ENCODE peak calls at places on chromosomes 12 and 14, in six cellular contexts. L is HCT116, P is suprapubic skin, R is K562, X is esophagus muscularis mucosa, O is Panc1. V is an unnamed sample. For H3K27me3, the result is how much of the 10 kb centered on the place peaks cover.

GRCh38 chr12:109553471-109553870 is 19.8 kb downstream of the MMAB start:
- DNase-seq in L (no peak), P (no peak), R (no peak), X (no peak), O (no peak), V (no peak)

GRCh38 chr14:61438860-61439765 is 117.7 kb downstream of the PRKCH start:
- DNase-seq in L (no peak), P (peak), R (no peak), X (peak), O (peak), V (no peak)

GRCh38 chr14:60508707-60509437 is at the start of gene SIX6:
- DNase-seq in L (no peak), P (no peak), R (no peak), X (no peak), O (no peak), V (no peak)

GRCh38 chr14:24312736-24313507 is 1.6 kb downstream of the LTB4R start:
- DNase-seq in L (no peak), P (no peak), R (no peak), X (no peak), O (no peak), V (no peak)

GRCh38 chr12:8771072-8771471 is 51.3 kb upstream of the A2ML1 start:
- DNase-seq in L (no peak), P (no peak), R (no peak), X (no peak), O (no peak), V (no peak)

GRCh38 chr12:126198966-126199692 is 1133.9 kb downstream of the AACS start:
- DNase-seq in L (no peak), P (no peak), R (no peak), X (no peak), O (no peak), V (no peak)

GRCh38 chr14:61130512-61131260 is 149.6 kb downstream of the SLC38A6 start:
- DNase-seq in L (no peak), P (no peak), R (no peak), X (no peak), O (no peak), V (no peak)

GRCh38 chr12:65074932-65075331 is 46.2 kb downstream of the WIF1 start:
- DNase-seq in L (peak), P (no peak), R (no peak), X (no peak), O (no peak), V (no peak)

GRCh38 chr14:101581806-101582205 is 20.5 kb downstream of the DIO3 start:
- DNase-seq in L (no peak), P (no peak), R (no peak), X (no peak), O (no peak), V (no peak)

GRCh38 chr12:119994892-119995658 is 6.0 kb downstream of the BICDL1 start:
- DNase-seq in L (no peak), P (no peak), R (no peak), X (no peak), O (no peak), V (no peak)

GRCh38 chr14:100072783-100073346 is 7.6 kb downstream of the EVL start:
- DNase-seq in L (peak), P (no peak), R (peak), X (no peak), O (no peak), V (no peak)
- TF ChIP-seq POLR2AphosphoS5 in L (no peak), P (no peak), R (no peak), X (no peak), O (no peak), V (no peak)

GRCh38 chr14:36591482-36591881 is 9.1 kb upstream of the NKX2-8 start:
- DNase-seq in L (no peak), P (no peak), R (no peak), X (no peak), O (no peak), V (no peak)
- H3K27me3 ChIP-seq in L (under half), P (half or more), R (under half), X (under half), O (under half), V (under half)

DNA sequence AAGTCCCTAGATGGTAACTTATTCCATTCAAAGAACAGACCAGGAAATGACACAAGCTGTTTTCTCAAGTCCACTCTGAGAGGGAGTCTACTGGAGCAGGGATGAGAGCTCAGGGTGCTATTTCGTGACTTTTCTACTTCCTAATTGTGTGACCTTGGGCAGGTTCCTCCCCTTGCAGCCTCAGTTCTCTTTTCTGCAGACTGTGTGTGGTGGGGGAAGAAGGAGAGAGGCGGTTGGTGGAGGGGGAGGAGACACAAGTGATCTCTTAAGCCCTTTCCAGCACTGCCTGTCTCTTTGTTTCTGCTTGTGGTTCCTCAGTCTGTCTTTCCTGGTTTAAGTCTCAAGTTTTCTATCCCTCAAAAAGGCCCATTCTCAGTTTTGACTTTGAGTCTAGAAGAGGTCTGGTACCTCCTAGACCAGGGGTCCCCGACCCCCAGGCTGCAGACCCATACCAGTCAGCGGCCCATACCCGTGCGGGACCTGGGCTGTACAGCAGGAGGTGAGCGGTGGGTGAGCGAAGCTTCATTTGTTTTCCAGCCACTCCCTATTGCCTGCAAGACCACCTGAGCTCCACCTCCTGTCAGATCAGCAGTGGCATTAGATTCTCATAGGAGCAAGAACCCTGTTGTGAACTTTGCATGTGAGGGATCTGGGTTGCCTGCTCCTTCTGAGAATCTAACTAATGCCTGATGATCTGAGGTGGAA is 10.7 kb downstream of the FGF6 start:
- DNase-seq in L (no peak), P (no peak), R (no peak), X (no peak), O (no peak), V (peak)
- TF ChIP-seq POLR2AphosphoS5 in L (no peak), P (no peak), R (no peak), X (no peak), O (no peak), V (no peak)

GRCh38 chr14:103122578-103123127 is 608 bp upstream of the TNFAIP2 start:
- DNase-seq in L (no peak), P (no peak), R (peak), X (no peak), O (no peak), V (no peak)
- H3K27me3 ChIP-seq in L (under half), P (under half), R (under half), X (under half), O (under half), V (under half)

GRCh38 chr12:2616763-2617162 is 178.0 kb upstream of the FKBP4 start:
- DNase-seq in L (no peak), P (no peak), R (no peak), X (no peak), O (no peak), V (no peak)
- TF ChIP-seq POLR2AphosphoS5 in L (no peak), P (no peak), R (no peak), X (no peak), O (no peak), V (no peak)

GRCh38 chr12:57472391-57472790 is 7.3 kb downstream of the ARHGAP9 start:
- DNase-seq in L (no peak), P (no peak), R (no peak), X (no peak), O (no peak), V (no peak)
- H3K27me3 ChIP-seq in L (under half), P (under half), R (under half), X (under half), O (under half), V (under half)

GRCh38 chr12:53336137-53336785 is at the start of gene SP7:
- DNase-seq in L (no peak), P (no peak), R (no peak), X (no peak), O (no peak), V (no peak)
- TF ChIP-seq POLR2AphosphoS5 in L (no peak), P (no peak), R (no peak), X (no peak), O (no peak), V (no peak)

GRCh38 chr12:106580671-106581508 is 1.9 kb upstream of the RFX4 start:
- DNase-seq in L (no peak), P (no peak), R (no peak), X (no peak), O (no peak), V (no peak)
- H3K27me3 ChIP-seq in L (under half), P (half or more), R (half or more), X (under half), O (under half), V (under half)

DNA sequence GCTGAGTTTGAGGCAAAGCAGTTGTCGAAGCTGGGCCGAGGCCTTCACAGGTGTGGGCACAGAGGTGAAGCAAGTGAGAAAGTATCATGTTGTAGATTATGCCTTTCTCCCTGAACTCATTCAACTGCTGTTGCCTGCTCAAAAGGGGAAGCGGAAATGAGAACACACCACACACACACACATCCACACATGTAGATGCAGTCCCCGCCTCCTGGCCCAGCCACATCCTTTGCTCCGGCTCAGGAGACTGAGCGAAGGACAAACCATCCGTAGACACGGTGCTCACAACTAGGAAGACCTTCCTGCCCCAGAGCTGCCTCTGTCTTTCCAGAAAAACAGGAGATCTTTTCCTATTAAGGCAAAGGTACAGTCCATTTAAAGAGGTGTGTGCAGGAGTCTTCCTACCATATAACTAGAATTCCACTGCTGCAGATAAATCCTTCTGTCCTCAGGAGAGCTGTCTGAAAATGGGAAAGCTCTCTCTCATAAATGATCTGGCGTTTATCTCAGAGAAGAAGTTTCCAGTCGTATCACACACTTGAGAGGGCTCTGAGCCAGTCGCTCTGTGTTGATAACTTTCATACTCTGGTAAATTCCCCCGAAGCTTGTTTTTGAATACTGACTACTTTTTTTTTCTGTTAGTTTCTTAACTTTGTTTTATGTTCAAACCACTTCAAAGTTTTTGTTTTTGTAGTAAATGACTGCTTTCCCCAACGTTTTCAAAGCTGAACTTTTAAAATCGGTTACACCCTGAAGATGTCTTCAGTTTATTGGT is at the start of gene TESPA1:
- DNase-seq in L (no peak), P (peak), R (peak), X (no peak), O (no peak), V (no peak)
- TF ChIP-seq POLR2AphosphoS5 in L (no peak), P (no peak), R (no peak), X (no peak), O (no peak), V (no peak)

GRCh38 chr12:22356231-22356630 is 21.7 kb upstream of the ST8SIA1 start:
- DNase-seq in L (no peak), P (no peak), R (no peak), X (no peak), O (no peak), V (no peak)
- H3K27me3 ChIP-seq in L (under half), P (under half), R (under half), X (under half), O (under half), V (under half)

V was measured in vagina.